ENCODE peak calls at places on chromosomes 11 and 22, in seven cellular contexts. D is CD4-positive, CD25-positive, alpha-beta regulatory T cell; L is lower lobe of right lung; Z is esophagus muscularis mucosa; J is osteoblast; Q is MM.1S; B is cardiac muscle cell. Y is an unnamed sample.
A peak's percentile ranks its signal among the peaks of the same experiment; 100 is the strongest.

GRCh38 chr11:506950-507726 is at the start of gene RNH1:
- DNase-seq in L (peak; percentile 99), Q (peak; percentile 94), B (peak; percentile 98), D (peak; percentile 97), Z (peak; percentile 99), J (peak; percentile 100), Y (peak; percentile 99)

GRCh38 chr22:46619830-46620501 is at the start of gene GRAMD4:
- DNase-seq in Z (no peak), B (no peak), Q (no peak), D (no peak), L (no peak), J (peak; percentile 75), Y (peak; percentile 74)

GRCh38 chr11:61949169-61950034 is 749 bp upstream of the BEST1 start:
- DNase-seq in D (no peak), J (peak; percentile 98), L (peak; percentile 77), Q (peak; percentile 26), B (peak; percentile 48), Z (no peak), Y (peak; percentile 70)

GRCh38 chr11:3375552-3375951 is 3.4 kb downstream of the ZNF195 start:
- DNase-seq in Q (no peak), D (no peak), L (no peak), J (peak; percentile 86), B (no peak), Z (no peak), Y (no peak)

GRCh38 chr11:125591659-125592304 is 870 bp upstream of the STT3A start:
- DNase-seq in J (peak; percentile 65), Z (no peak), L (peak; percentile 59), B (peak; percentile 51), D (peak; percentile 18), Q (peak; percentile 10), Y (peak; percentile 20)

GRCh38 chr11:66360406-66361073 is 11.0 kb downstream of the SLC29A2 start:
- DNase-seq in D (no peak), J (peak; percentile 43), L (no peak), B (no peak), Q (no peak), Z (no peak), Y (no peak)

GRCh38 chr22:23257889-23258825 is 77.8 kb downstream of the BCR start:
- DNase-seq in B (no peak), Z (no peak), Q (no peak), J (peak; percentile 80), L (no peak), D (no peak), Y (no peak)

GRCh38 chr11:48063424-48063978 is 83.1 kb downstream of the PTPRJ start:
- DNase-seq in B (peak; percentile 12), Q (no peak), J (peak; percentile 94), L (no peak), D (no peak), Z (no peak), Y (no peak)

GRCh38 chr22:21824439-21824912 is 43.0 kb downstream of the MAPK1 start:
- DNase-seq in Q (no peak), Z (no peak), B (no peak), J (no peak), D (no peak), L (no peak), Y (no peak)

GRCh38 chr11:44333271-44334218 is 23.6 kb upstream of the ALX4 start:
- DNase-seq in Z (no peak), J (no peak), B (no peak), D (no peak), L (no peak), Q (no peak), Y (no peak)

GRCh38 chr11:691710-692590 is 3.1 kb downstream of the DEAF1 start:
- DNase-seq in D (no peak), Q (no peak), B (no peak), L (no peak), Z (no peak), J (peak; percentile 50), Y (no peak)

GRCh38 chr22:42179616-42180015 is 49.0 kb upstream of the CYP2D6 start:
- DNase-seq in B (no peak), Q (no peak), J (peak; percentile 95), D (no peak), Z (no peak), L (no peak), Y (no peak)

GRCh38 chr22:35032571-35032970 is 33.4 kb upstream of the ISX start:
- DNase-seq in Z (no peak), L (no peak), Q (no peak), B (no peak), D (no peak), J (no peak), Y (no peak)

GRCh38 chr22:20659258-20659657 is 114.7 kb upstream of the SERPIND1 start:
- DNase-seq in L (no peak), J (no peak), D (no peak), B (no peak), Q (no peak), Z (no peak), Y (no peak)

GRCh38 chr11:125457814-125458343 is 38.2 kb downstream of the FEZ1 start:
- DNase-seq in Q (no peak), L (no peak), B (peak; percentile 37), D (no peak), Z (no peak), J (peak; percentile 96), Y (peak; percentile 72)

GRCh38 chr11:34667810-34668582 is 47.1 kb downstream of the EHF start:
- DNase-seq in B (no peak), Z (no peak), D (no peak), L (no peak), Q (no peak), J (no peak), Y (no peak)

GRCh38 chr22:36383110-36383581 is 4.6 kb downstream of the MYH9 start:
- DNase-seq in L (no peak), B (no peak), Z (no peak), D (peak; percentile 49), Q (peak; percentile 97), J (peak; percentile 82), Y (no peak)

GRCh38 chr22:27213766-27214581 is 556.6 kb downstream of the MIAT start:
- DNase-seq in Z (no peak), Q (no peak), B (no peak), L (no peak), D (no peak), J (peak; percentile 66), Y (peak; percentile 77)

GRCh38 chr11:2088284-2088683 is 50.9 kb downstream of the IGF2 start:
- DNase-seq in B (no peak), D (no peak), Q (no peak), L (peak; percentile 19), J (peak; percentile 72), Z (no peak), Y (no peak)
- H3K4me3 ChIP-seq in B (no peak overlapping the region), D (no peak overlapping the region), Q (no peak overlapping the region), L (no peak overlapping the region), J (no peak overlapping the region), Z (no peak overlapping the region), Y (no peak overlapping the region)

GRCh38 chr11:19935507-19935906 is 222.9 kb downstream of the NAV2 start:
- DNase-seq in Z (no peak), Q (no peak), B (peak; percentile 33), J (peak; percentile 84), D (no peak), L (no peak), Y (no peak)

GRCh38 chr11:19939415-19939929 is 220.8 kb downstream of the DBX1 start:
- DNase-seq in Q (no peak), B (no peak), D (no peak), Z (no peak), J (no peak), L (no peak), Y (no peak)

GRCh38 chr11:19938866-19939265 is 221.4 kb downstream of the DBX1 start:
- DNase-seq in L (no peak), D (no peak), B (no peak), J (no peak), Q (no peak), Z (no peak), Y (no peak)

GRCh38 chr11:19936461-19936860 is 223.8 kb downstream of the DBX1 start:
- DNase-seq in D (no peak), J (no peak), L (no peak), Q (no peak), B (no peak), Z (no peak), Y (no peak)

DNA sequence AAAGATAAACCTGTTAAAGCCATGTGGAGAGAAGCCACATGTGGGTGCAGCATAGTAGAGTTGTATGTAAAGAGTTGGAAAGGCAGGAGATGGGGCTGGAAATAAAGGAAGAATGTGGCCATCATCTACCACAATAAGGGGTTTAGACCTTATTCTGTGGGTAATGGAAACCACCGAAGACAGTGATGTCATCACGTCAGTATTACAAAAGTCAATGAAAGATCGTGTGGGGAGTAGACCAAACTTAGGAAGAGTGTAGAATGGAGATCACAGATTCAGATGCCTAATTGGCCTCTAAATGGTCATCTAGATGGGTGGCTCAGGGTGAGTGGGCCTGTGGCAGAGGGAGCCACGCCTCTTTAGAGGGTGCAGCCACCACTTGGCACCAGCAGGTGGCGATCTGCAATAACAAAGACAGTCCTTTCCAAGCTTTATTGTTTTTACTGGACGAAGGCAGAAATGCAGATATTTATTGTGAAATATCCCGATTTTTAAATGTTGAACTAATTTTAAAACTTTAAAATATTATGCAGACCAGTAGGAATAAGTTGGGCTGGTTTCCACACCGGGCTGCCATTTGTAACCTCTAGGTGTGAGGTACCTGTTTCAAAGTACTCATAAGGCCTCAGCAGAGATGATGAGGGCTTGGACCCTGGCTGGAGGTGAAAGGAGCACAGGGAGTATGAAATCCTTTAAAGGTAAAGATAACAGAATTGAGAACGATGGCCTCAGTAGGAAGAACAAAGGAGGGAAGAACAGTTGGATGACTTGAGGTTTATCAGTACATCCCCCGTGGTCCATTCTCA is 222.0 kb downstream of the DBX1 start:
- DNase-seq in Z (no peak), D (no peak), L (peak; percentile 56), Q (peak; percentile 38), B (peak; percentile 75), J (peak; percentile 88), Y (peak; percentile 27)
- H3K4me1 ChIP-seq in Z (peaks cover 12% of the 10 kb centered on the region), D (no peaks in the 10 kb centered on the region), L (no peaks in the 10 kb centered on the region), Q (no peaks in the 10 kb centered on the region), B (peaks cover 3% of the 10 kb centered on the region), J (peaks cover 31% of the 10 kb centered on the region), Y (peaks cover 10% of the 10 kb centered on the region)

DNA sequence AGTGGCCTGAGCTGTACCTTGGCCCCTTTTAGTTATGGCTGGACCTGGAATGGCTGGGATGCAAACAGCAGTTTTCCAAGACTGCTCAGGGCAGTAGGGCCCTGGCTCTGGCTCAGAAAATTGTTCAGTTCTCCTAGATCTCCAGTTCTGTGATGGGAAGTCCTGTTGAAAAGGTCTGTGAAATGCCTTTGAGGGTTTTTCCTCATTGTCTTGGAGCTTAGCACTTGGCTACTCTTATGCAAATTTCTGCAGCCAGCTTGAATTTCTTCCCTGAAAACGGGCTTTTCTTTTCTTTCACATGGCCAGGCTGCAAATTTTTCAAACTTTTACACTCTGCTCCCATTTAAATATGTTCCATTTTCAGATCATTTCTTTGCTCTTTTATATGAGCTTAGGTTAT is 33.2 kb downstream of the OR4A15 start:
- DNase-seq in J (no peak), B (no peak), Q (no peak), L (no peak), D (no peak), Z (no peak), Y (no peak)
- H3K27me3 ChIP-seq in J (no peaks in the 10 kb centered on the region), B (no peaks in the 10 kb centered on the region), Q (no peaks in the 10 kb centered on the region), L (no peaks in the 10 kb centered on the region), D (no peaks in the 10 kb centered on the region), Z (no peaks in the 10 kb centered on the region), Y (no peaks in the 10 kb centered on the region)

DNA sequence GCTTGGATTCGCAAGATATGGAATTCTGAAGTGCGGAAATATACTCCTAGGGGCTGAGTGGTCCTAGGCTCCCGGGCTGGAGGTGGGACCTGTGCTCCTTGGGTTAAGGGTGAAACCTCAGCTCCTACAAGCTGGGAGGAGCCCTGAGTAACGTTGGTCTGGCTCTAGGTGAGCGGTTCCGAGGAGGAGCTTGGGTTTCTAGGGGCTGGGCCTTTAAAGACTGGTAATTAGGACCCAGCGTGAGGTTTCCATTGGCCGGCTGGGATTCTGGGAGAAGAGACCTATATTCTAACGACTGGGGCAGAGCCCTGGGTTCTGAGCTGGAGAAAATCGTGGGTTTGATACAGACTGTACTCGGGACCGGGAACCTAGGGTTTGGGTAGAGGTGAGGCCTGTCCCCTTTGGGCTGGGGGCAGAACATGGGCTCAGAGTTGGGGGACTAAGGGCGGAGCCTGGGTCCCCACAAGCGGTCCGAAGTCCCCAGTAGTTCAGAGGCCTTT is 882 bp upstream of the MAP4K2 start:
- DNase-seq in J (peak; percentile 93), D (no peak), Z (no peak), L (no peak), Q (no peak), B (no peak), Y (no peak)
- H3K4me3 ChIP-seq in J (peak overlapping the region; percentile 77), D (peak overlapping the region; percentile 89), Z (peak overlapping the region; percentile 79), L (peak overlapping the region; percentile 78), Q (peak overlapping the region; percentile 73), B (peak overlapping the region; percentile 70), Y (peak overlapping the region; percentile 75)

Y was measured in left ventricle myocardium inferior.